ENCODE peak calls at places on chromosomes 13 and 19, in seven cellular contexts. One of them, this sample, is unnamed.
A peak's percentile ranks its signal among the peaks of the same experiment; 100 is the strongest.

GRCh38 chr13:21465710-21466160 is 6.6 kb upstream of the ZDHHC20 start:
- DNase-seq in HFFc6: no peak
- DNase-seq in WTC11: no peak
- DNase-seq in mesothelial cell of epicardium: no peak
- DNase-seq in astrocyte of the cerebellum: no peak
- DNase-seq in sigmoid colon: no peak
- DNase-seq in BE2C: no peak
- DNase-seq in this sample: no peak

GRCh38 chr13:51181752-51182383 is 40.3 kb upstream of the FAM124A start:
- DNase-seq in BE2C: no peak
- DNase-seq in sigmoid colon: no peak
- DNase-seq in WTC11: no peak
- DNase-seq in HFFc6: no peak
- DNase-seq in astrocyte of the cerebellum: no peak
- DNase-seq in mesothelial cell of epicardium: no peak
- DNase-seq in this sample: no peak

GRCh38 chr13:30873519-30873918 is 32.6 kb upstream of the MEDAG start:
- DNase-seq in BE2C: peak; percentile 28
- DNase-seq in WTC11: no peak
- DNase-seq in sigmoid colon: no peak
- DNase-seq in astrocyte of the cerebellum: no peak
- DNase-seq in HFFc6: no peak
- DNase-seq in mesothelial cell of epicardium: no peak
- DNase-seq in this sample: no peak

GRCh38 chr13:24627864-24628418 is 52.3 kb upstream of the ATP12A start:
- DNase-seq in sigmoid colon: no peak
- DNase-seq in HFFc6: no peak
- DNase-seq in astrocyte of the cerebellum: no peak
- DNase-seq in BE2C: no peak
- DNase-seq in mesothelial cell of epicardium: no peak
- DNase-seq in WTC11: no peak
- DNase-seq in this sample: no peak

GRCh38 chr19:58558066-58558622 is at the start of gene UBE2M:
- DNase-seq in astrocyte of the cerebellum: no peak
- DNase-seq in sigmoid colon: peak; percentile 82
- DNase-seq in HFFc6: peak; percentile 38
- DNase-seq in WTC11: peak; percentile 56
- DNase-seq in BE2C: peak; percentile 92
- DNase-seq in mesothelial cell of epicardium: no peak
- DNase-seq in this sample: peak; percentile 54

GRCh38 chr19:55581145-55581827 is 638 bp upstream of the ZNF579 start:
- DNase-seq in sigmoid colon: no peak
- DNase-seq in mesothelial cell of epicardium: no peak
- DNase-seq in BE2C: no peak
- DNase-seq in astrocyte of the cerebellum: no peak
- DNase-seq in HFFc6: no peak
- DNase-seq in WTC11: peak; percentile 66
- DNase-seq in this sample: no peak

GRCh38 chr19:13461536-13461935 is 44.7 kb downstream of the CACNA1A start:
- DNase-seq in BE2C: no peak
- DNase-seq in HFFc6: no peak
- DNase-seq in WTC11: peak; percentile 54
- DNase-seq in astrocyte of the cerebellum: no peak
- DNase-seq in mesothelial cell of epicardium: no peak
- DNase-seq in sigmoid colon: no peak
- DNase-seq in this sample: no peak

GRCh38 chr13:75704194-75704941 is 68.2 kb downstream of the LMO7 start:
- DNase-seq in mesothelial cell of epicardium: no peak
- DNase-seq in astrocyte of the cerebellum: peak; percentile 55
- DNase-seq in HFFc6: peak; percentile 49
- DNase-seq in sigmoid colon: no peak
- DNase-seq in WTC11: no peak
- DNase-seq in BE2C: no peak
- DNase-seq in this sample: no peak

GRCh38 chr13:75803175-75803611 is 167.1 kb downstream of the LMO7 start:
- DNase-seq in mesothelial cell of epicardium: no peak
- DNase-seq in WTC11: peak; percentile 55
- DNase-seq in sigmoid colon: no peak
- DNase-seq in HFFc6: no peak
- DNase-seq in BE2C: no peak
- DNase-seq in astrocyte of the cerebellum: no peak
- DNase-seq in this sample: no peak

GRCh38 chr19:46480409-46480808 is 9.0 kb upstream of the PNMA8A start:
- DNase-seq in BE2C: no peak
- DNase-seq in astrocyte of the cerebellum: no peak
- DNase-seq in sigmoid colon: peak; percentile 83
- DNase-seq in WTC11: no peak
- DNase-seq in HFFc6: no peak
- DNase-seq in mesothelial cell of epicardium: peak; percentile 47
- DNase-seq in this sample: no peak

GRCh38 chr19:50377051-50377441 is 789 bp downstream of the NR1H2 start:
- DNase-seq in astrocyte of the cerebellum: no peak
- DNase-seq in sigmoid colon: peak; percentile 67
- DNase-seq in mesothelial cell of epicardium: no peak
- DNase-seq in WTC11: peak; percentile 90
- DNase-seq in HFFc6: no peak
- DNase-seq in BE2C: no peak
- DNase-seq in this sample: peak; percentile 46

GRCh38 chr13:48547663-48548092 is 14.8 kb upstream of the RCBTB2 start:
- DNase-seq in sigmoid colon: no peak
- DNase-seq in BE2C: no peak
- DNase-seq in WTC11: no peak
- DNase-seq in mesothelial cell of epicardium: no peak
- DNase-seq in astrocyte of the cerebellum: no peak
- DNase-seq in HFFc6: no peak
- DNase-seq in this sample: no peak

GRCh38 chr13:109479991-109480696 is 306.2 kb downstream of the IRS2 start:
- DNase-seq in mesothelial cell of epicardium: no peak
- DNase-seq in HFFc6: peak; percentile 18
- DNase-seq in WTC11: no peak
- DNase-seq in BE2C: no peak
- DNase-seq in sigmoid colon: no peak
- DNase-seq in astrocyte of the cerebellum: no peak
- DNase-seq in this sample: no peak

GRCh38 chr19:32397736-32398135 is 7.8 kb upstream of the DPY19L3 start:
- DNase-seq in mesothelial cell of epicardium: no peak
- DNase-seq in WTC11: no peak
- DNase-seq in sigmoid colon: no peak
- DNase-seq in BE2C: no peak
- DNase-seq in astrocyte of the cerebellum: peak; percentile 35
- DNase-seq in HFFc6: peak; percentile 83
- DNase-seq in this sample: no peak

GRCh38 chr13:80009760-80010159 is 331.2 kb downstream of the SPRY2 start:
- DNase-seq in sigmoid colon: no peak
- DNase-seq in WTC11: no peak
- DNase-seq in mesothelial cell of epicardium: no peak
- DNase-seq in HFFc6: no peak
- DNase-seq in astrocyte of the cerebellum: no peak
- DNase-seq in BE2C: no peak
- DNase-seq in this sample: no peak

GRCh38 chr13:112761701-112762689 is 72.2 kb downstream of the ATP11A start:
- DNase-seq in WTC11: no peak
- DNase-seq in mesothelial cell of epicardium: no peak
- DNase-seq in HFFc6: no peak
- DNase-seq in astrocyte of the cerebellum: no peak
- DNase-seq in BE2C: no peak
- DNase-seq in sigmoid colon: no peak
- DNase-seq in this sample: no peak

GRCh38 chr13:90696254-90696653 is 651.2 kb upstream of the MIR17HG start:
- DNase-seq in mesothelial cell of epicardium: no peak
- DNase-seq in sigmoid colon: no peak
- DNase-seq in WTC11: no peak
- DNase-seq in astrocyte of the cerebellum: peak; percentile 71
- DNase-seq in BE2C: no peak
- DNase-seq in HFFc6: peak; percentile 51
- DNase-seq in this sample: no peak

GRCh38 chr19:55600336-55601028 is 394 bp downstream of the ZNF524 start:
- DNase-seq in WTC11: peak; percentile 88
- DNase-seq in HFFc6: no peak
- DNase-seq in BE2C: no peak
- DNase-seq in mesothelial cell of epicardium: no peak
- DNase-seq in sigmoid colon: peak; percentile 87
- DNase-seq in astrocyte of the cerebellum: no peak
- DNase-seq in this sample: no peak

GRCh38 chr19:50720921-50721291 is 1.3 kb upstream of the SHANK1 start:
- DNase-seq in mesothelial cell of epicardium: no peak
- DNase-seq in WTC11: peak; percentile 36
- DNase-seq in astrocyte of the cerebellum: no peak
- DNase-seq in BE2C: no peak
- DNase-seq in HFFc6: peak; percentile 94
- DNase-seq in sigmoid colon: no peak
- DNase-seq in this sample: no peak

GRCh38 chr13:113928701-113929627 is 44.9 kb downstream of the C13orf46 start:
- DNase-seq in sigmoid colon: peak; percentile 91
- DNase-seq in WTC11: peak; percentile 9
- DNase-seq in mesothelial cell of epicardium: no peak
- DNase-seq in astrocyte of the cerebellum: peak; percentile 57
- DNase-seq in HFFc6: peak; percentile 84
- DNase-seq in BE2C: no peak
- DNase-seq in this sample: no peak

GRCh38 chr13:96053003-96053703 is at the start of gene UGGT2:
- DNase-seq in HFFc6: peak; percentile 93
- DNase-seq in sigmoid colon: peak; percentile 98
- DNase-seq in WTC11: peak; percentile 80
- DNase-seq in BE2C: peak; percentile 97
- DNase-seq in astrocyte of the cerebellum: peak; percentile 83
- DNase-seq in mesothelial cell of epicardium: peak; percentile 83
- DNase-seq in this sample: no peak

GRCh38 chr13:25743426-25743825 is 308.4 kb downstream of the SHISA2 start:
- DNase-seq in WTC11: no peak
- DNase-seq in astrocyte of the cerebellum: no peak
- DNase-seq in mesothelial cell of epicardium: no peak
- DNase-seq in HFFc6: no peak
- DNase-seq in BE2C: no peak
- DNase-seq in sigmoid colon: no peak
- DNase-seq in this sample: no peak

DNA sequence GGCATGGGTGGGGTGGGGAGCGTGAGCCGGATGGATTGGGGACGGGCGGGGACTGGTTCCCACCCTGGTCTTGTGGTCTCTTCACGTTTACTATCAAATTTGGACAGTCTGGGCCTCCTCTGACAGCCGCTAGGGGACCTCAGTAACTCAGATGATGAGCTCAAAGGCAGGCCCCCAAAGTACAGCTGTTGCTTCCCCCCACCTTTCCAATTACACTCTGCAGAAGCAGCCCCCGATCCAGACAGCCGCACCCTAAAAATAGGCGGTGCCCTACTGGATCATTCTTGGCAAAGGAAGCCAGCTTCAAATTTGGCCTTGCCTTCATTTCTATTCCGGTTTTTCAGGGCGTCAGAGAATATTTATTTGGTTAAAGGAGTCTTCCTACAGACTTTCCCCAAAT is 1.9 kb upstream of the FOXO1 start:
- DNase-seq in HFFc6: no peak
- DNase-seq in mesothelial cell of epicardium: no peak
- DNase-seq in astrocyte of the cerebellum: no peak
- DNase-seq in WTC11: peak; percentile 51
- DNase-seq in sigmoid colon: peak; percentile 82
- DNase-seq in BE2C: no peak
- DNase-seq in this sample: peak; percentile 22
- TF ChIP-seq CTCF in HFFc6: peak; percentile 6
- TF ChIP-seq CTCF in mesothelial cell of epicardium: no peak
- TF ChIP-seq CTCF in astrocyte of the cerebellum: peak; percentile 60
- TF ChIP-seq CTCF in WTC11: peak; percentile 49
- TF ChIP-seq CTCF in sigmoid colon: no peak
- TF ChIP-seq CTCF in BE2C: no peak
- TF ChIP-seq CTCF in this sample: peak; percentile 51

DNA sequence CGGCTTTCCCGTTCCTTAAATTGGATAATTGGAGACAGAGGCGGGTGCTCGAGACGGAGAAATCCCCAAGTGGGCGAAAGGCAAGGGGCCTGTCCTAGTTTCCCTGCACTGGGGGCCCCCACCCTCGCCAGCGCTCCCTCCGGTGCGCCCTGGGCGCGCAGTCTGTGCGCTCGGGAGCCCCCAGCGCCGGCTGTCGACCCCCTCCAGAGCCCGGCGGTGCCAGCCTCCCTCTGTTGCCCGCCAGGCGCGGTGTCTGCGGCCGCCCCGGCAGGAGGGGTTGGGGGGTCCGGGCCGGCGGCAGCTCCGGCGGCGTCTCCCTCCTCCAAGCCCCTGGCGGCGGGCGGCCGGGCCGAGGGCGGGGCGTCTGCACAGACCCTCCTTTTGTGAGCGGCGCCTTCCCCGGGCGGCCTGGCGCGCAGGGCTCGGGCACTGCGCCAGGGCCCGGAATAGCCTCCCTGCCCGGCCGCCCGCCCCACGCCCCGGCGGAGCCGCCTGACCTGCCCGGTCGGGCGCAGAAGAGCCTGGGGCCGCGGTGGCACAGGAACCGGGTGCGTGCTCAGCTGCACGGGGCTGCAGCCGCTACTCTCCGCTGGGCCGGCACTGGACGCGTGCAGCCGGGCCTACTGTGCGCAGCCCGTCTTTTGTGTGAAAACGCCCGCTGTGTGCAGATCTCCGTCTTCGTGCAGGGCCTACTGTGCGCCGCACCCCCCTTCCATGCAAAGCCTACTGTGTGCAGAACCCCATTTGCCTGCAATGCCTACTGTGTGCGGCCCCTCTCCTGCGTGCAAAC is 13.2 kb downstream of the GADD45B start:
- DNase-seq in HFFc6: peak; percentile 21
- DNase-seq in mesothelial cell of epicardium: peak; percentile 55
- DNase-seq in sigmoid colon: no peak
- DNase-seq in BE2C: peak; percentile 77
- DNase-seq in WTC11: peak; percentile 66
- DNase-seq in astrocyte of the cerebellum: no peak
- DNase-seq in this sample: no peak
- TF ChIP-seq CTCF in HFFc6: peak; percentile 15
- TF ChIP-seq CTCF in mesothelial cell of epicardium: no peak
- TF ChIP-seq CTCF in sigmoid colon: no peak
- TF ChIP-seq CTCF in BE2C: no peak
- TF ChIP-seq CTCF in WTC11: no peak
- TF ChIP-seq CTCF in astrocyte of the cerebellum: no peak
- TF ChIP-seq CTCF in this sample: no peak

DNA sequence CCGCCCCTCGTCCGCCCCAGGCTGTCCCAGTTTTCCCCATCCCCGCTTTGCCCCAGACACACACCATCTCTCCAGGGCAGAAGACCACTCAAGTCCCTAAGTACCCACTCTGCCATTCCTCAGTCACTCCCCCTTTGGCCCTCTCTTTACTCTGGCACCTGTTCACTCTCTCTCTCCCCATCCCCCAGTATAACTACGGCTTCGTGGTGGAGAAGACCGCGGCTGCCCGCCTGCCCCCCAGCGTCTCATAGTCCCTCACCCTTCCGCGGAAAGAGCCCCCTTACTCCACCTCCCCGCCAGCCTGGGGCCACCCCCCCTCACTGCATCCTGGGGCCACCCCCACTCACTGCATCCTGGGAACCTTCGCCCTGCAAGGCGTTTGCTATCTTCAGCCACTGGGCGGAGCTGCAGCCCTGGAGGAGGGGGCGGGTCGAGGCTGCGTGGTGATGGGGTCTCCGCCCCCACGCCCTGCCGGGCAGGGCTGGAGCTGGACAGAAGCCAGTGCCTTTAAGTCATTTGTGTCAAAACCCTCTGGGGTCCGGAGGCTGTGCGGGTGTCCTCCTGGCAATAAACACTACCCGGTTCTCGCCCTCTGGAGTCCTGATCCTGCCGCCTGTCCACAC is 5.0 kb downstream of the MVB12A start:
- DNase-seq in HFFc6: no peak
- DNase-seq in BE2C: peak; percentile 85
- DNase-seq in WTC11: peak; percentile 92
- DNase-seq in astrocyte of the cerebellum: no peak
- DNase-seq in sigmoid colon: no peak
- DNase-seq in mesothelial cell of epicardium: no peak
- DNase-seq in this sample: peak; percentile 16
- TF ChIP-seq CTCF in HFFc6: peak; percentile 58
- TF ChIP-seq CTCF in BE2C: peak; percentile 69
- TF ChIP-seq CTCF in WTC11: peak; percentile 51
- TF ChIP-seq CTCF in astrocyte of the cerebellum: peak; percentile 66
- TF ChIP-seq CTCF in sigmoid colon: no peak
- TF ChIP-seq CTCF in mesothelial cell of epicardium: no peak
- TF ChIP-seq CTCF in this sample: no peak

GRCh38 chr19:45251452-45252354 is 632 bp downstream of the MARK4 start:
- DNase-seq in BE2C: no peak
- DNase-seq in HFFc6: no peak
- DNase-seq in sigmoid colon: no peak
- DNase-seq in mesothelial cell of epicardium: no peak
- DNase-seq in WTC11: peak; percentile 42
- DNase-seq in astrocyte of the cerebellum: no peak
- DNase-seq in this sample: no peak
- TF ChIP-seq CTCF in BE2C: no peak
- TF ChIP-seq CTCF in HFFc6: no peak
- TF ChIP-seq CTCF in sigmoid colon: no peak
- TF ChIP-seq CTCF in mesothelial cell of epicardium: no peak
- TF ChIP-seq CTCF in WTC11: no peak
- TF ChIP-seq CTCF in astrocyte of the cerebellum: no peak
- TF ChIP-seq CTCF in this sample: no peak